ENCODE peak calls at places on chromosomes 13 and 19, in six cellular contexts. B is esophagus muscularis mucosa, D is stomach, Q is endothelial cell of umbilical vein, T is GM12891, C is upper lobe of left lung. L is an unnamed sample.

GRCh38 chr13:51158923-51159322 is 47.8 kb upstream of the C13orf42 start:
- DNase-seq in B (peak), D (no peak), Q (peak), T (no peak), C (no peak), L (no peak)

GRCh38 chr13:73388586-73388985 is 329.8 kb downstream of the KLF5 start:
- DNase-seq in B (no peak), D (no peak), Q (no peak), T (no peak), C (no peak), L (no peak)

GRCh38 chr13:99431927-99432636 is 69.2 kb upstream of the TM9SF2 start:
- DNase-seq in B (no peak), D (no peak), Q (no peak), T (peak), C (no peak), L (no peak)

GRCh38 chr13:39942177-39942900 is 286.9 kb downstream of the COG6 start:
- DNase-seq in B (no peak), D (no peak), Q (no peak), T (no peak), C (no peak), L (no peak)

GRCh38 chr13:79386125-79386822 is 19.8 kb downstream of the RBM26 start:
- DNase-seq in B (no peak), D (no peak), Q (no peak), T (no peak), C (no peak), L (no peak)

GRCh38 chr19:45396389-45397260 is 8.2 kb downstream of the PPP1R13L start:
- DNase-seq in B (no peak), D (no peak), Q (no peak), T (no peak), C (peak), L (peak)

GRCh38 chr13:110327036-110327790 is 20.1 kb downstream of the COL4A2 start:
- DNase-seq in B (no peak), D (no peak), Q (no peak), T (no peak), C (no peak), L (no peak)

GRCh38 chr19:44260343-44260681 is 626 bp downstream of the ZNF233 start:
- DNase-seq in B (no peak), D (no peak), Q (no peak), T (no peak), C (no peak), L (no peak)

GRCh38 chr19:39845172-39845571 is 1.0 kb downstream of the FBL start:
- DNase-seq in B (no peak), D (no peak), Q (no peak), T (no peak), C (no peak), L (no peak)

GRCh38 chr13:101452519-101453485 is at the start of gene ITGBL1:
- DNase-seq in B (no peak), D (no peak), Q (peak), T (peak), C (peak), L (peak)

GRCh38 chr19:16202320-16203255 is 4.9 kb downstream of the AP1M1 start:
- DNase-seq in B (no peak), D (no peak), Q (no peak), T (no peak), C (no peak), L (peak)

GRCh38 chr13:112453207-112453829 is 77.2 kb downstream of the SPACA7 start:
- DNase-seq in B (peak), D (peak), Q (no peak), T (no peak), C (peak), L (no peak)

GRCh38 chr19:55099557-55100506 is 17.6 kb downstream of the PPP1R12C start:
- DNase-seq in B (no peak), D (no peak), Q (no peak), T (no peak), C (peak), L (no peak)

GRCh38 chr19:32599736-32600157 is 18.8 kb downstream of the PDCD5 start:
- DNase-seq in B (no peak), D (no peak), Q (peak), T (no peak), C (no peak), L (no peak)

GRCh38 chr13:22589880-22590279 is 590.9 kb upstream of the SGCG start:
- DNase-seq in B (no peak), D (no peak), Q (no peak), T (no peak), C (no peak), L (no peak)

GRCh38 chr19:1280588-1281269 is 4.9 kb upstream of the EFNA2 start:
- DNase-seq in B (no peak), D (no peak), Q (no peak), T (no peak), C (peak), L (no peak)

GRCh38 chr19:1278713-1279112 is 3.4 kb downstream of the FAM174C start:
- DNase-seq in B (no peak), D (no peak), Q (no peak), T (no peak), C (peak), L (no peak)

GRCh38 chr19:1279261-1279660 is 3.9 kb downstream of the FAM174C start:
- DNase-seq in B (no peak), D (no peak), Q (no peak), T (no peak), C (no peak), L (no peak)

GRCh38 chr19:1281270-1281894 is 4.3 kb upstream of the EFNA2 start:
- DNase-seq in B (no peak), D (no peak), Q (no peak), T (no peak), C (peak), L (no peak)

GRCh38 chr19:1279782-1280341 is 4.5 kb downstream of the FAM174C start:
- DNase-seq in B (no peak), D (peak), Q (peak), T (peak), C (peak), L (peak)
- TF ChIP-seq POLR2AphosphoS5 in B (peak), D (peak), Q (no peak), T (no peak), C (no peak), L (peak)

DNA sequence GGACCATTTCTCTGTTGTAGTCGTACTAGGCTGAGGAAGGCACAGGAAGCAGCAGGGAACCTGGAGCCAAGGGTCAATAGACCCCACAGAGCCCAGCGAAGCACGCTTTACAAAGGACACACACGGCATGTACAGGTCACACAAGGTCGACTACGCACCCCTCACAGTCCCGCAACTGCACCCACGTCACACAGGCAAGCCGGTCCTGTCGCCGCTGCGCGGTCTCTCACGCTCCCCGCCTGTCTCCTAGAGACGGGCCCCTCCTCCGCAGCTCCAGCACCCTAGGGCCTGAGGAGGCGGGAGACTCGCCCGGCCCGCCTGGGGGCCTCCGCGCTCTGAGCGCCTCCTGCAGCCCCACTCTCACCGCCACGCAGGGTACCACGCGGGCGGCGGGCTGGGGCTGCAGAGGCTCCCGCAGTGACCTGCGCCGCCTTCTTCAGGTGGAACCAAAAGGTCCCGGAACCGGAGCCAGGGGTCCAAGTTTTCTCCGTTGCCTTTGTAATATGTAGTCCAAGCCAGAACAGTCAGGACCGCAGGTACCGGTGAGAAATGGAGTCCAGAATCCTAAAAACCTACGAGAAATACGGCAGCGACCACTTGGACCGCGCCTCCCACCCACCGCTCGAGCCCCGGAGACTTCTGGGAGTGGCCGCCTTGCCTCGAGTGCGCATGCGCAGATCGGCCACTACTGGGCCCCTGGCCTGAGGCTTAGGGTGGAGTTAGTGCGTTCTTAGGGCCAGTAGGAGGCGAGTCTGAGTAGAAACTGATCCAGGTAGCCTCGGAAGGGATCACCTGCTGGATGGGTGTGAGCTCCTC is at the start of gene ZNF607:
- DNase-seq in B (peak), D (peak), Q (peak), T (peak), C (peak), L (peak)
- TF ChIP-seq POLR2A in B (no peak), D (no peak), Q (peak), T (peak), C (no peak), L (peak)

GRCh38 chr19:48489608-48490216 is 20.5 kb downstream of the CYTH2 start:
- DNase-seq in B (no peak), D (peak), Q (peak), T (peak), C (peak), L (peak)

GRCh38 chr19:48490980-48491792 is 20.4 kb downstream of the LMTK3 start:
- DNase-seq in B (no peak), D (peak), Q (no peak), T (peak), C (peak), L (peak)

GRCh38 chr19:48487544-48487943 is 18.4 kb downstream of the CYTH2 start:
- DNase-seq in B (no peak), D (no peak), Q (no peak), T (no peak), C (no peak), L (no peak)

GRCh38 chr19:48484931-48485612 is 15.9 kb downstream of the CYTH2 start:
- DNase-seq in B (no peak), D (no peak), Q (no peak), T (no peak), C (no peak), L (no peak)

GRCh38 chr19:48487944-48488343 is 18.8 kb downstream of the CYTH2 start:
- DNase-seq in B (no peak), D (peak), Q (peak), T (no peak), C (no peak), L (no peak)
- TF ChIP-seq POLR2AphosphoS5 in B (peak), D (peak), Q (no peak), T (no peak), C (no peak), L (no peak)

DNA sequence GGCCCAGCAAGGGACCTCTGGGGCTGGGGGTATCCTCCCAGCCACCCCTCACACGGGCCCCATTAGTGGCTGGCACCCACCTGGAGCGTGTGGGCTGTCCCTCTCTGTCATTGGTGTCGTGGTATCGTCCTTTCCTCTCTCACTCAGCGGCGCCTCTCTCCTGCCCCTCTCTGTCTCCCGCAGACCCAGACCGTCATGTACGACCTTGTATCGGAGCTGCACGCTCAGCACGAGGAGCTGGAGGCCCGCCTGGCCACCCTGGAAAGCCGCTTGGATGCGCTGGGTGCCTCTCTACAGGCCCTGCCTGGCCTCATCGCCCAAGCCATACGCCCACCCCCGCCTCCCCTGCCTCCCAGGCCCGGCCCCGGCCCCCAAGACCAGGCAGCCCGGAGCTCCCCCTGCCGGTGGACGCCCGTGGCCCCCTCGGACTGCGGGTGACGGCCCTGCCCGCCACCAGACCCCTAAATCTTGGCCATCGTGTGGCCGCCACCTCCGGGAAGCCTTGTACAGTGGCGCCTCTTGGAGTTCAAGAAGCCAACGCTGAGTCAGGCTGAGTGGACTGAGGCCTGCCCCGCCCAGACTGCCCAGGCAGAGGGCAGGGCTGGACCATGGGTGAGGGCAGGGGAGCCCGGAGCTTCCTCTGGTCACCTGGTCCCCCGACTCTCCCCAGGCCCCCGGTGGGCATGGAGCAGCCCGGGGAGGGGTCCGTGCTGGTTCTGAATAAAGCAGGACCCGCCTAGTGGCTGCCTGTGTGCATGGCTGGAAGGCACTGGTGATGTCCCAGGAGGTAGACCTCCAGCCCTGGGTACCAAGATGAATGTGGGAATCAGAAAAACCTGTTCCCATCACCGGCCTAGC is 9.8 kb upstream of the ARRDC2 start:
- DNase-seq in B (no peak), D (peak), Q (no peak), T (no peak), C (peak), L (no peak)
- TF ChIP-seq POLR2A in B (no peak), D (no peak), Q (no peak), T (no peak), C (no peak), L (no peak)

GRCh38 chr13:72164811-72165210 is 297.8 kb upstream of the DACH1 start:
- DNase-seq in B (no peak), D (no peak), Q (no peak), T (no peak), C (no peak), L (no peak)
- TF ChIP-seq POLR2AphosphoS5 in B (no peak), D (no peak), Q (no peak), T (no peak), C (no peak), L (no peak)

GRCh38 chr19:7533925-7534480 is 1.5 kb upstream of the PNPLA6 start:
- DNase-seq in B (peak), D (peak), Q (peak), T (peak), C (peak), L (peak)
- TF ChIP-seq POLR2A in B (peak), D (no peak), Q (peak), T (no peak), C (no peak), L (no peak)

GRCh38 chr19:11694533-11695439 is 44.0 kb downstream of the ZNF823 start:
- DNase-seq in B (peak), D (peak), Q (peak), T (peak), C (peak), L (peak)
- TF ChIP-seq POLR2AphosphoS5 in B (peak), D (no peak), Q (no peak), T (no peak), C (no peak), L (no peak)

L was measured in GM12892.